ENCODE peak calls at places on chromosomes 5 and 9, in five cellular contexts. A is neural progenitor cell, E is HCT116, Q is mammary epithelial cell, Z is K562. R is an unnamed sample.

GRCh38 chr9:631596-631995 is 209.9 kb upstream of the DMRT1 start:
- DNase-seq in A (no peak), E (no peak), Q (peak), Z (peak), R (no peak)

GRCh38 chr9:69605406-69605805 is 66.8 kb downstream of the APBA1 start:
- DNase-seq in A (no peak), E (no peak), Q (no peak), Z (no peak), R (no peak)

GRCh38 chr5:31470608-31471007 is 61.3 kb downstream of the DROSHA start:
- DNase-seq in A (no peak), E (no peak), Q (no peak), Z (peak), R (peak)

GRCh38 chr5:83718195-83718825 is 2.3 kb downstream of the HAPLN1 start:
- DNase-seq in A (peak), E (peak), Q (peak), Z (peak), R (peak)

GRCh38 chr9:114098660-114099522 is at the start of gene KIF12:
- DNase-seq in A (peak), E (peak), Q (no peak), Z (peak), R (no peak)

GRCh38 chr5:175696139-175696854 is 38.4 kb downstream of the HRH2 start:
- DNase-seq in A (peak), E (peak), Q (peak), Z (peak), R (no peak)

GRCh38 chr5:103216697-103217096 is 41.9 kb upstream of the MACIR start:
- DNase-seq in A (no peak), E (no peak), Q (no peak), Z (no peak), R (no peak)

GRCh38 chr9:107149756-107150155 is 133.3 kb upstream of the RAD23B start:
- DNase-seq in A (no peak), E (no peak), Q (no peak), Z (no peak), R (no peak)

GRCh38 chr5:3339798-3340115 is 255.9 kb upstream of the IRX1 start:
- DNase-seq in A (no peak), E (no peak), Q (no peak), Z (no peak), R (no peak)

GRCh38 chr9:106893088-106893487 is 30.1 kb downstream of the ZNF462 start:
- DNase-seq in A (no peak), E (peak), Q (peak), Z (no peak), R (peak)

GRCh38 chr5:174775071-174775470 is 50.7 kb downstream of the MSX2 start:
- DNase-seq in A (no peak), E (no peak), Q (no peak), Z (no peak), R (no peak)

GRCh38 chr9:105679406-105680022 is 14.8 kb upstream of the TMEM38B start:
- DNase-seq in A (no peak), E (no peak), Q (no peak), Z (no peak), R (no peak)

GRCh38 chr9:122848256-122848943 is 20.0 kb upstream of the PDCL start:
- DNase-seq in A (no peak), E (no peak), Q (no peak), Z (no peak), R (no peak)

GRCh38 chr5:41649659-41650058 is 139.3 kb upstream of the PLCXD3 start:
- DNase-seq in A (no peak), E (no peak), Q (peak), Z (no peak), R (no peak)

GRCh38 chr9:89433826-89434225 is 64.1 kb downstream of the SEMA4D start:
- DNase-seq in A (no peak), E (no peak), Q (no peak), Z (no peak), R (no peak)

GRCh38 chr5:88829773-88830172 is 53.2 kb downstream of the MEF2C start:
- DNase-seq in A (no peak), E (no peak), Q (no peak), Z (no peak), R (peak)

GRCh38 chr5:88831856-88832255 is 51.1 kb downstream of the MEF2C start:
- DNase-seq in A (no peak), E (no peak), Q (no peak), Z (no peak), R (peak)

GRCh38 chr5:88829053-88829452 is 53.9 kb downstream of the MEF2C start:
- DNase-seq in A (no peak), E (no peak), Q (no peak), Z (peak), R (peak)

GRCh38 chr5:88827997-88828396 is 55.0 kb downstream of the MEF2C start:
- DNase-seq in A (no peak), E (no peak), Q (peak), Z (no peak), R (peak)

GRCh38 chr5:88830567-88830966 is 52.4 kb downstream of the MEF2C start:
- DNase-seq in A (no peak), E (no peak), Q (no peak), Z (no peak), R (no peak)
- TF ChIP-seq EZH2 in A (no peak), E (no peak), Q (no peak), Z (no peak), R (no peak)

DNA sequence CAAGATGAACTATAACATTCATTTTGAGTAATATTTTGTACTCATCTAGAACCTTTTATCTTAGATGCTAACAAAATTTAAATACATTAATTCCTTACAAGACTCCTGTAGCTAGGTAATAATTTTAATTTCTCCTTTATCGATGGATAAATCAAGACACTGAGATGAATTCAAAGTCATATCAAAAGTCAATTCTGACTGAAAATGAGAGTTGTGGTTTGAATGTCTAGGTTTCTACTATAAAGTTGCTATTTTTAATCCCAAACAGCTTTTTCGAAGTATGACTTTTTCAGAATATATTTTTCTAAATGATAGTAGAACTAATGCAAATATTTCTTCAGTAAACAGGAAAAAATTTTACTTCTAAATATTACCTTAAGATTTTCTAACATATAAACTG is 491.7 kb upstream of the FAM174A start:
- DNase-seq in A (no peak), E (no peak), Q (no peak), Z (no peak), R (no peak)
- TF ChIP-seq EZH2 in A (no peak), E (no peak), Q (no peak), Z (no peak), R (no peak)

GRCh38 chr5:139650689-139651501 is 2.7 kb downstream of the CXXC5 start:
- DNase-seq in A (peak), E (no peak), Q (no peak), Z (peak), R (no peak)
- TF ChIP-seq EZH2 in A (no peak), E (no peak), Q (no peak), Z (no peak), R (no peak)

GRCh38 chr9:126618590-126619335 is 5.0 kb downstream of the LMX1B start:
- DNase-seq in A (peak), E (no peak), Q (peak), Z (no peak), R (no peak)
- TF ChIP-seq EZH2 in A (peak), E (no peak), Q (no peak), Z (no peak), R (peak)

GRCh38 chr5:127080001-127080478 is 6.7 kb upstream of the C5orf63 start:
- DNase-seq in A (peak), E (no peak), Q (peak), Z (peak), R (no peak)
- TF ChIP-seq EZH2 in A (no peak), E (no peak), Q (no peak), Z (no peak), R (no peak)

R was measured in endothelial cell of umbilical vein.